ENCODE peak calls at places on chromosomes 4 and X, in four cellular contexts. F is A549, X is fibroblast of lung, Y is brain microvascular endothelial cell. O is an unnamed sample.

GRCh38 chrX:111168314-111168713 is 72.3 kb downstream of the PAK3 start:
- DNase-seq in F (no peak), X (peak), Y (no peak), O (no peak)

GRCh38 chrX:138669693-138670092 is 41.8 kb downstream of the FGF13 start:
- DNase-seq in F (no peak), X (no peak), Y (no peak), O (no peak)

GRCh38 chrX:16665089-16665488 is 15.1 kb downstream of the S100G start:
- DNase-seq in F (no peak), X (peak), Y (peak), O (no peak)

GRCh38 chrX:109632906-109633504 is 8.0 kb upstream of the KCNE5 start:
- DNase-seq in F (peak), X (peak), Y (no peak), O (no peak)

GRCh38 chrX:18702362-18703195 is 4.9 kb upstream of the PPEF1 start:
- DNase-seq in F (peak), X (peak), Y (peak), O (no peak)

GRCh38 chr4:122824616-122825015 is 2.0 kb upstream of the FGF2 start:
- DNase-seq in F (no peak), X (no peak), Y (no peak), O (no peak)

GRCh38 chrX:130772313-130773140 is 130.5 kb downstream of the ENOX2 start:
- DNase-seq in F (no peak), X (peak), Y (peak), O (peak)

GRCh38 chrX:40230646-40231045 is 132.9 kb upstream of the BCOR start:
- DNase-seq in F (no peak), X (no peak), Y (no peak), O (no peak)

GRCh38 chr4:165384608-165385007 is 5.8 kb downstream of the CPE start:
- DNase-seq in F (no peak), X (peak), Y (no peak), O (no peak)

GRCh38 chr4:26088433-26088928 is 174.5 kb downstream of the SMIM20 start:
- DNase-seq in F (no peak), X (peak), Y (peak), O (peak)

GRCh38 chrX:40061005-40061404 is 36.8 kb downstream of the BCOR start:
- DNase-seq in F (no peak), X (no peak), Y (no peak), O (no peak)

GRCh38 chrX:79365591-79365990 is 1.5 kb downstream of the ITM2A start:
- DNase-seq in F (no peak), X (no peak), Y (no peak), O (no peak)

GRCh38 chrX:79364306-79364705 is 2.8 kb downstream of the ITM2A start:
- DNase-seq in F (no peak), X (no peak), Y (no peak), O (no peak)

GRCh38 chrX:79367907-79368306 is 773 bp upstream of the ITM2A start:
- DNase-seq in F (no peak), X (no peak), Y (no peak), O (no peak)

GRCh38 chrX:79366888-79367749 is at the start of gene ITM2A:
- DNase-seq in F (no peak), X (no peak), Y (no peak), O (no peak)

GRCh38 chrX:79366556-79366887 is 612 bp downstream of the ITM2A start:
- DNase-seq in F (no peak), X (no peak), Y (no peak), O (no peak)
- H3K4me3 ChIP-seq in F (no peak), X (no peak), Y (no peak), O (no peak)

DNA sequence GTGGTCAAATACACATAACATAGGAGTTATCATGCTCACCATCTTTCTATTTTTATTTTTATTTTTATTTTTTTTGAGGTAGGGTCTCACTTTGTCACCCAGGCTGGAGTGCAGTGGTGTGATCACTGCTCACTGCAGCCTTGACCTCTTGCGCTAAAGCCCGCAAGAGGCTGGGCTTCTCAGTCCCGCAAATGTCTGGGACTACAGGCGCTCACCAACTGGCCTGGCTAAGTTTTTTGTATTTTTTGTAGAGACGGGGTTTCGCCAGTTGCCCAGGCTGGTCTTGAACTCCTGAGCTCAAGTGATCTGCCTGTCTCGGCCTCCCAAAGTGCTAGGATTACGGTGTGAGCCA is 295 bp upstream of the TLR10 start:
- DNase-seq in F (no peak), X (no peak), Y (no peak), O (no peak)
- TF ChIP-seq CTCF in F (no peak), X (peak), Y (no peak), O (no peak)

GRCh38 chr4:95548738-95549245 is at the start of gene UNC5C:
- DNase-seq in F (no peak), X (peak), Y (peak), O (no peak)

GRCh38 chr4:95551653-95552052 is 2.9 kb upstream of the UNC5C start:
- DNase-seq in F (no peak), X (no peak), Y (no peak), O (no peak)

GRCh38 chr4:95550566-95550965 is 1.8 kb upstream of the UNC5C start:
- DNase-seq in F (no peak), X (no peak), Y (no peak), O (no peak)

GRCh38 chr4:95547708-95548471 is 883 bp downstream of the UNC5C start:
- DNase-seq in F (no peak), X (no peak), Y (peak), O (no peak)

GRCh38 chr4:95549246-95550138 is 719 bp upstream of the UNC5C start:
- DNase-seq in F (no peak), X (peak), Y (peak), O (no peak)
- H3K4me3 ChIP-seq in F (peak), X (peak), Y (peak), O (peak)

GRCh38 chrX:142613403-142613802 is 408.3 kb upstream of the MAGEC2 start:
- DNase-seq in F (no peak), X (no peak), Y (no peak), O (no peak)

GRCh38 chrX:142616636-142617035 is 409.1 kb upstream of the SPANXN4 start:
- DNase-seq in F (no peak), X (no peak), Y (no peak), O (no peak)
- TF ChIP-seq CTCF in F (no peak), X (no peak), Y (no peak), O (no peak)

GRCh38 chrX:10832103-10832502 is 211.7 kb upstream of the MID1 start:
- DNase-seq in F (no peak), X (no peak), Y (no peak), O (no peak)
- H3K4me3 ChIP-seq in F (no peak), X (no peak), Y (no peak), O (no peak)

DNA sequence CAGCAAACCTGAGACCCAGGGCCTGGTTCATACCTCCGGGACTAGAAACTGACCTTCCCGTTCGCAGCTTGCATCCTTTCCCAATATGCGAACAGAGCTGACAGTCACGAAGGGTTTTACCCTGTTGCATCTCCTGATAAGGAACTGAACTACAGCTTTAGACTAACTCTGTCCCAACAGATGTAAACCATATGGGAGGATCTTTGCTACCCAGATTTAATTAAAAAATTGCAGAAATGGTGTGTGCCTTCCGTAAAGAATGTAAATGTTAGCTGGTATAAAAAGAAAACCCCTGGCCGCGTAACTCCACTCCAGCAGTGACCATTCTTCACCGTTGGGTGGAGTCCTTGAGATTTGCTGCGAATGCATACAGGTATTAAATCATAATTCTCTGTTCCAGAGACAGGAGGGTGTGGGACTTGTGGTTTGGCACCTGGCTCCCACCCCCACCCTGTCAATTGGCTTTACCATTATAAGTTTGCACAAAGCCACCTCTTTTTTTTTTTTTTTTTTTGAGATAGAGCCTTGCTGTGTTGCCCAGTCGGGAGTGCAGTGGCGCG is 40.6 kb upstream of the SORCS2 start:
- DNase-seq in F (peak), X (no peak), Y (no peak), O (no peak)
- TF ChIP-seq CTCF in F (peak), X (no peak), Y (peak), O (peak)

DNA sequence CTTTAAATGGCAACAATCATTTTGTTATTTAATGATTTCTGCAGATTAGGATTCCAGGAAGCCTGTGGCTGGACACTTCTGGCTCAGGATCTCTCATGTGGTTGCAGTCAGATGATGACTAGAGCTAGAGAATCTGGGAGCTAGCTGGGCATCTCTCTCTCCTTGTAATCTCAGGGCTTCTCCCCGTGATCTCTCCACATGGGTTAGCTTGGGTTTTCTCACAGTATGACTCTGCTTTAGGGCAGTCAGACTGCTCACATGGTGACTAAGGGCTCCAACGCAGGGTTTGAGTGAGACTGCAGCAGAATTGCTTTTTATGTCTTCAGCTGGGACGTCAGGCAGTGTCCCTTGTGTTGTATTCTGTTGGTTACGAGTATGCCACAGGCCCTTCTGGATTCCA is 361.4 kb downstream of the CBLL2 start:
- DNase-seq in F (no peak), X (peak), Y (peak), O (peak)
- H3K4me3 ChIP-seq in F (no peak), X (no peak), Y (no peak), O (no peak)

DNA sequence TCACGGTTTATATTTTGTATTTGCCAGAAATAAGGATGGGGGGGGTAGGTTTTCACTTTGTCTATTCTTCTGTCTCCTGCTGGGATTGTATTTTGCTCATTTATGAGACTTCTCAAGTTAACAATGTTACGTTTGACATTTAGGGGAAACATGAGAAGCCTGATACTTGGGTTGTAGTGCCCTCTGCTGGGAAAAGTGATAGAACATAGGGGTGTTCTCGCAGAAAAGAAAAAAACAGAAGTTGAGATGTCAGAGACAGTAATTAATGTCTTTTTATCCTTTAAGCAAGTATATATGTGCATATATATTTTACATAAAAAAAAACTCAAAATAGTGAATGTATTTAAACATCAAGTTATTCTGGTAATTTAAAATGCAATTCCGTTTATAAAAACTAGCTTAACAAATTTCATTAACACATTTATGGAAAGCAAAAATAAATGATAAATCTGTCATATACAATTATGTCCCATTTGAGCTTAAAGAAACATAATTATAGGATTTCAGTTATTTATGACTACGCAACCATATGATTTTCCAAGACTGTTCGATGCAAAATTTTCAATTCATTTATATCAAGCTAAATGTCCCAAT is 46.0 kb upstream of the TMPRSS11F start:
- DNase-seq in F (peak), X (peak), Y (peak), O (peak)
- TF ChIP-seq CTCF in F (peak), X (peak), Y (peak), O (peak)